ENCODE peak calls at places on chromosomes 16 and 17, in four cellular contexts. Q is cortex of kidney, W is brain microvascular endothelial cell, K is H9. F is an unnamed sample.

GRCh38 chr17:77125432-77125901 is 15.3 kb upstream of the SEC14L1 start:
- DNase-seq in Q (no peak), W (peak), K (no peak), F (peak)

GRCh38 chr17:35312790-35313711 is 60.4 kb downstream of the SLFN11 start:
- DNase-seq in Q (no peak), W (peak), K (peak), F (peak)

GRCh38 chr17:59846391-59847165 is 46.2 kb downstream of the TUBD1 start:
- DNase-seq in Q (no peak), W (peak), K (peak), F (peak)

GRCh38 chr16:64920211-64920610 is 201.7 kb downstream of the CDH11 start:
- DNase-seq in Q (no peak), W (no peak), K (no peak), F (no peak)

GRCh38 chr17:67475161-67475887 is 98.2 kb downstream of the PITPNC1 start:
- DNase-seq in Q (no peak), W (peak), K (peak), F (peak)

GRCh38 chr17:34542700-34543336 is 36.6 kb upstream of the TMEM132E start:
- DNase-seq in Q (no peak), W (peak), K (peak), F (no peak)

GRCh38 chr16:1809281-1809801 is 15.8 kb upstream of the IGFALS start:
- DNase-seq in Q (no peak), W (no peak), K (peak), F (no peak)

GRCh38 chr17:78957076-78957475 is 22.6 kb downstream of the LGALS3BP start:
- DNase-seq in Q (no peak), W (peak), K (no peak), F (no peak)

GRCh38 chr17:39239640-39240314 is 14.0 kb upstream of the STAC2 start:
- DNase-seq in Q (no peak), W (no peak), K (peak), F (no peak)

GRCh38 chr17:49939318-49939717 is 29.7 kb upstream of the DLX4 start:
- DNase-seq in Q (no peak), W (no peak), K (no peak), F (no peak)

GRCh38 chr16:29909398-29909797 is 9.1 kb downstream of the ASPHD1 start:
- DNase-seq in Q (no peak), W (no peak), K (no peak), F (no peak)

GRCh38 chr17:82734987-82735866 is at the start of gene FN3K:
- DNase-seq in Q (no peak), W (peak), K (peak), F (no peak)

GRCh38 chr16:75193265-75193650 is 13.7 kb downstream of the CTRB2 start:
- DNase-seq in Q (no peak), W (no peak), K (no peak), F (no peak)